ENCODE peak calls at places on chromosomes 6 and 20, in five cellular contexts. H, C, U, T and B are unnamed samples.

GRCh38 chr6:5995705-5996686 is 10.7 kb downstream of the NRN1 start:
- DNase-seq in H (peak), C (no peak), U (peak), T (peak), B (peak)

GRCh38 chr6:154605207-154605877 is 94.9 kb upstream of the CNKSR3 start:
- DNase-seq in H (no peak), C (no peak), U (peak), T (peak), B (no peak)

GRCh38 chr20:46564241-46564957 is 13.9 kb upstream of the OCSTAMP start:
- DNase-seq in H (no peak), C (no peak), U (no peak), T (no peak), B (peak)

GRCh38 chr6:90135672-90136071 is 161.0 kb downstream of the BACH2 start:
- DNase-seq in H (peak), C (no peak), U (no peak), T (peak), B (peak)

GRCh38 chr6:42928748-42929087 is 562 bp upstream of the CNPY3 start:
- DNase-seq in H (no peak), C (no peak), U (no peak), T (no peak), B (no peak)

GRCh38 chr6:11042750-11043551 is 1.2 kb downstream of the ELOVL2 start:
- DNase-seq in H (peak), C (no peak), U (peak), T (peak), B (peak)

GRCh38 chr6:17218023-17218748 is 63.0 kb upstream of the RBM24 start:
- DNase-seq in H (no peak), C (no peak), U (no peak), T (no peak), B (no peak)

GRCh38 chr6:146009338-146009737 is 19.5 kb upstream of the GRM1 start:
- DNase-seq in H (no peak), C (no peak), U (no peak), T (no peak), B (no peak)

GRCh38 chr6:43040542-43041257 is 13.0 kb downstream of the CUL7 start:
- DNase-seq in H (no peak), C (no peak), U (no peak), T (no peak), B (no peak)

GRCh38 chr6:110529907-110530306 is 53.5 kb upstream of the SLC22A16 start:
- DNase-seq in H (peak), C (no peak), U (no peak), T (no peak), B (no peak)

GRCh38 chr6:113856571-113857564 is at the start of gene MARCKS:
- DNase-seq in H (peak), C (no peak), U (peak), T (peak), B (peak)

GRCh38 chr6:151071295-151071694 is 168.5 kb upstream of the AKAP12 start:
- DNase-seq in H (peak), C (no peak), U (no peak), T (peak), B (no peak)

GRCh38 chr6:169962604-169963469 is 211.4 kb downstream of the ERMARD start:
- DNase-seq in H (no peak), C (no peak), U (no peak), T (no peak), B (no peak)

GRCh38 chr6:108771421-108771820 is 76.8 kb upstream of the ARMC2 start:
- DNase-seq in H (peak), C (no peak), U (no peak), T (no peak), B (no peak)

GRCh38 chr6:34067814-34068213 is 78.1 kb downstream of the GRM4 start:
- DNase-seq in H (no peak), C (no peak), U (peak), T (no peak), B (peak)

GRCh38 chr6:72374864-72375263 is 247.0 kb upstream of the KCNQ5 start:
- DNase-seq in H (no peak), C (no peak), U (no peak), T (no peak), B (no peak)

GRCh38 chr6:41028618-41029486 is 10.2 kb downstream of the UNC5CL start:
- DNase-seq in H (no peak), C (no peak), U (no peak), T (peak), B (no peak)

GRCh38 chr6:114304304-114304887 is 38.4 kb downstream of the HS3ST5 start:
- DNase-seq in H (peak), C (no peak), U (peak), T (peak), B (peak)

GRCh38 chr6:56671651-56672461 is 29.2 kb upstream of the DST start:
- DNase-seq in H (no peak), C (no peak), U (peak), T (peak), B (no peak)

GRCh38 chr6:7953753-7954152 is 43.2 kb upstream of the TXNDC5 start:
- DNase-seq in H (no peak), C (no peak), U (no peak), T (no peak), B (no peak)

GRCh38 chr6:34161857-34162515 is 16.1 kb upstream of the GRM4 start:
- DNase-seq in H (no peak), C (no peak), U (no peak), T (no peak), B (no peak)

GRCh38 chr6:158266131-158266530 is 46.1 kb upstream of the TULP4 start:
- DNase-seq in H (no peak), C (no peak), U (no peak), T (no peak), B (peak)

GRCh38 chr6:93351222-93351621 is 68.1 kb downstream of the EPHA7 start:
- DNase-seq in H (no peak), C (no peak), U (peak), T (no peak), B (no peak)

GRCh38 chr6:89440200-89440599 is 7.2 kb downstream of the ANKRD6 start:
- DNase-seq in H (no peak), C (no peak), U (no peak), T (no peak), B (no peak)

GRCh38 chr6:129686941-129687627 is 22.9 kb downstream of the ARHGAP18 start:
- DNase-seq in H (peak), C (no peak), U (no peak), T (peak), B (peak)

GRCh38 chr6:51963980-51964379 is 123.4 kb downstream of the PKHD1 start:
- DNase-seq in H (no peak), C (no peak), U (no peak), T (no peak), B (no peak)

GRCh38 chr20:24978493-24978892 is 14.1 kb downstream of the APMAP start:
- DNase-seq in H (no peak), C (no peak), U (no peak), T (no peak), B (no peak)

GRCh38 chr6:168525926-168526630 is 85.1 kb downstream of the SMOC2 start:
- DNase-seq in H (no peak), C (no peak), U (no peak), T (no peak), B (no peak)

GRCh38 chr20:472889-473292 is 10.6 kb upstream of the TBC1D20 start:
- DNase-seq in H (no peak), C (no peak), U (no peak), T (no peak), B (no peak)

GRCh38 chr6:131460603-131460995 is 112.4 kb upstream of the ARG1 start:
- DNase-seq in H (no peak), C (no peak), U (peak), T (peak), B (no peak)

GRCh38 chr20:43046946-43047345 is 142.8 kb downstream of the PTPRT start:
- DNase-seq in H (no peak), C (no peak), U (no peak), T (no peak), B (no peak)

GRCh38 chr20:35776513-35777101 is 4.8 kb downstream of the PHF20 start:
- DNase-seq in H (peak), C (no peak), U (peak), T (peak), B (peak)

GRCh38 chr6:134240664-134241431 is 77.1 kb downstream of the SGK1 start:
- DNase-seq in H (no peak), C (peak), U (no peak), T (no peak), B (peak)

GRCh38 chr20:6731951-6732580 is 35.4 kb upstream of the BMP2 start:
- DNase-seq in H (no peak), C (no peak), U (no peak), T (no peak), B (no peak)

GRCh38 chr20:37479275-37479674 is 41.8 kb upstream of the NNAT start:
- DNase-seq in H (no peak), C (no peak), U (no peak), T (no peak), B (no peak)
- H3K4me3 ChIP-seq in H (no peak), C (no peak), U (no peak), T (no peak), B (no peak)

GRCh38 chr20:49028684-49029083 is 17.4 kb upstream of the CSE1L start:
- DNase-seq in H (peak), C (no peak), U (peak), T (no peak), B (peak)
- TF ChIP-seq CTCF in H (peak), C (peak), U (peak), T (peak), B (peak)

DNA sequence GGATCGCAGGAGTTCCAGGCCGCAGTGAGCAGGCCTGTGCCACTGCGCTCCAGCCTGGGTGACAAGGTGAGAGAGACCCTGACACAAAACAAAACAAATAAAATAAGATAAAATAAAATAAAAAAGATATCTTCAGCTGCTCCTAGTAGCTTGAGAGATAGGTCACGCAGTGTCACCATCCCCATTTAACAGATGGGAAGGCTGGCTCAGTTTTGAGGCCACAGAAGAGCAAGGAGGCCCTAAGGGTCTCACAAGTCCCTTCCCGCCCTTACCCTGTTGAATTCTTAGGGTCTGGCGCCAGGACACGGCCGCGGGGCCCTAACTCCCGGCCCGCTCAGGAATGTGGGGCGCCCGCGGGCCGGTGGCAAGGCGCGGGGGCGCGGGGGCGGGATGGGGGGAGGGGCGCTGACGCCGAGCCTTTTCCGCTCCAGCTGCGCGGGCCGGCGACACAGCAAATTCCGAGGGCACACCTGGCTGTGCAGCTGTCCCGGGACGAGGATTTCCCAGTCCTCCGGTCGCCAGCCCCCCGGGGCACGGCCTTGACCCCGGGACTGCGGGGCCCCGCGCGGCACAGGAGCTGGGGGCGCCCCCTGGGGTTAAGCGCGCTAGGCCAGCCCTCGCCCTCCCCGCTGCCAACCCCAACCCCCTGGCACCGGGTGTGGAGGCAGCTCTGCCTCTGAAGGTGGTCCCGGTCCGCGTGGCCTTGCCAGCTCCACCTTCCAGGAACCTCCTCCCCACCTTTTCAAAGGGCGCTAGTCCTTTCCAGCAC is 10.3 kb upstream of the R3HDML start:
- DNase-seq in H (no peak), C (no peak), U (no peak), T (no peak), B (no peak)
- H3K4me3 ChIP-seq in H (peak), C (no peak), U (peak), T (no peak), B (no peak)

DNA sequence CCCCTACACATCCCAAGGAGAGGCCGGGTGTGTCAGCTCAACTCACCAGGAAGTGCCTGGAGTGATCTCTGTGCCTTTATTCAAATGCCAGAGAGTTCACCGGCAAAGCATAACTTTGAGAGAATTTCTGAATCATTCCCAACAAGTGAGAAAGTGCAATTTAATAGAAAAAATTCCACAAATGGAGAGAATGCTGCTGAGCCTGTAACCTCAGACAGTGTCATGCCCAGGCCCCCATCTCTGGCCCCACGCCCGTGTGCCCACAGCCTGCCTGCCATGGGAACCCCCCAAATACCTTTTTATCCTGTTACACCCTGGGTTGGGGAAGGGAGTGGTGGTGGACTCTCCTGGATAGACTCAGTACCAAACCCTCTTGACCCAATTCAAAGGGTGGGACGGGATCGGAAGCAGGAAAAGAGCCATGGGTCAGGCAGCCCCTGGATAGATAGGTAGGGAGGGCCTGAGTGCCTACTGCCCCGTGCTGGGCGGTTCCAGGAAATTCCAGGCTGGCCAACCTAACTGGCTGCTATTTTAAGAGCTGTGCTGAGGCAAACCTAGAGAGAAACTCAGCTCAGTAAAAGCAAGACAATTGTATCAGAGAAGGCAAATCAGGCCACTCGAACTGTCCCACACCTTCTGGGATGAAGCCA is 179.0 kb upstream of the FOXA2 start:
- DNase-seq in H (peak), C (no peak), U (no peak), T (peak), B (peak)
- TF ChIP-seq CTCF in H (no peak), C (no peak), U (no peak), T (no peak), B (no peak)

GRCh38 chr20:20364016-20364746 is 3.7 kb upstream of the INSM1 start:
- DNase-seq in H (no peak), C (no peak), U (peak), T (no peak), B (no peak)

GRCh38 chr20:20363449-20364015 is 4.4 kb upstream of the INSM1 start:
- DNase-seq in H (no peak), C (no peak), U (no peak), T (no peak), B (no peak)

GRCh38 chr20:20366551-20366895 is 1.4 kb upstream of the INSM1 start:
- DNase-seq in H (no peak), C (no peak), U (no peak), T (no peak), B (no peak)

GRCh38 chr20:20365593-20365992 is 2.3 kb upstream of the INSM1 start:
- DNase-seq in H (no peak), C (no peak), U (no peak), T (no peak), B (no peak)

DNA sequence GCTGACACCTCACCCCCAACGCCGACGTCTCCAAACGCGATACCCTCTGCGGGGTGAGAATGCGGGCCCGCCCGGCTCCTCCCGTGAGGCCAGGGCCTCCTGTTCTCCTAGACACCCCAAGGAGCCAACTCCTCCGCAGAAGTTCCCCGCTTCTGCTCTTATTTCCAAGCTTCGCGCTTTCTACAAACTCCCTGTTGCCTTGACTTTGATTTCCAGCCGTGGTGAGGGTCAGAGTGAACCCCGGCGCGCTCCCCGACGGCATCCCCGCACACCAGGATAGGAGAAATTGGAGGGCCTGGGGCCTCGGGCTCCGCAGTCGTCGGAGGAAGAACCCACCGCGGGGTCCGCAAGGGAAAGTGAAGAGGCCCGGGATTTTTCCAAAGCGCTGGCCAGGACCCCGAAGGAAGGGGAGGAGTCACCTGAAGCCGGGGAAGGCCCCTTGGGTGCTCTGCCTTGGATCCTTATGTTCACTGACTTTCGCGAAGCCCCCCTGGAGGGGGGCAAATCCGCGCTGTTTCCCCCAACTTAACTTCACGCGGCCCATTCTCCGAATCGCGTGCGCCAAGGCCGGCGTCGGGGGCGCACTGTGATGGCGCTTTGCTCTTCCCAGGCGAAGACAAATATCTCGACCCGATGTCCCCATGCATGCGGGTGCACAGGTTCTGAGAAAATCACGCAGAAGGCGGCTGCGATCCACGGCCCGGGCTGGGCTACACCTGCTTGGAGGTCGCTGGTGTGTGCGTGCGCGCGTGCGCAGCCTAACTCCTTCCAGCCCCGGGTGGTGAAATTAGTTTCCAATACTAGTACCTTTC is 3.0 kb upstream of the INSM1 start:
- DNase-seq in H (no peak), C (no peak), U (no peak), T (no peak), B (no peak)
- H3K4me3 ChIP-seq in H (no peak), C (no peak), U (no peak), T (no peak), B (no peak)

DNA sequence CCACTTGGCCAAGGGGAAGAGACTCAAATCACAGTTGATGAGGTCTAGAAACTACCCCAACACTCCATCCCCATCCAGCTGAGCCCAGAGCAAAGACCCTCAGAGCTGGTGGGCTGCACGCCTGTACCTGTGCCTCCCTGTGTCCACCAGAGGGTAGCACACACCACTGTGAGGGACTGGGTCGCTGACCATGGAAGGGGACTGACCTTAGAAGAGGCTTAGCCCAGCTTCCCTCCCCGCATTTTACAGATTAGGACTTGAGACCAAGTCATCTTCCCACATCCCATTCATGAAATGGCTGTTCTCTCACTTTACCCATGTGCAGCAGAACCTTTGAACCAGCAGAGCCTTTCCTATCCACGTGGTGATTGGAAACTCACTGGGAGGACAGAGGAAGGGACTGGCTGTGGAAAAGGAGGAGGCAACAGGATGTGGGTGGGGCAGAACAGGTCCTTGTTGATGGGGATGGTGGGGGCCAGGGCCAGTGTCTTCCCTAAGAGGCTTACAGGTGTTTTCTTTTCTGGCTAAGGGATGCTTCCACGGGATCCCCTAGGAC is 44.3 kb downstream of the CPXM1 start:
- DNase-seq in H (peak), C (no peak), U (no peak), T (peak), B (peak)
- TF ChIP-seq CTCF in H (peak), C (no peak), U (peak), T (peak), B (peak)

GRCh38 chr6:149717588-149718458 is at the start of gene LATS1:
- DNase-seq in H (peak), C (peak), U (peak), T (peak), B (peak)

GRCh38 chr6:149716584-149716983 is 1.3 kb downstream of the LATS1 start:
- DNase-seq in H (no peak), C (no peak), U (no peak), T (no peak), B (peak)

GRCh38 chr6:149717255-149717587 is 680 bp downstream of the LATS1 start:
- DNase-seq in H (no peak), C (no peak), U (no peak), T (no peak), B (no peak)

GRCh38 chr6:149714442-149714841 is 3.5 kb downstream of the LATS1 start:
- DNase-seq in H (no peak), C (no peak), U (no peak), T (no peak), B (no peak)

DNA sequence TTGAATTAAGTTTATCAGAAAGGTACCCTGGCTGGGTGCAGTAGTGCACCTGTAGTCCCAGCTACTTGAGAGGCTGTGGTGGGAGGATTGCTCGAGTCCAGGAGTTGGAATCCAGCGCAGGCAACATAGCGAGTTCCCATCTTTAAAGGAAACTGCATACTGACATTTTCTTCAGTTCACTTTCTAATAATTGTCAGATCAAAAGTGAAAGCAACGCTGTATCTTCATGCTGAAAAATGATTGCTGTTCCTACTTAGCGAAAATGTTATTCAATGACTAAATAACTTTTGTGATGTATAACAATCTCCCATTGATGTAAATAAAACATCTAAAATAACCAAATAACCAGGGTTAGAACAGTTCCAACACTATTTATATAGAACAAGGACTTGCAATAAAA is 1.7 kb downstream of the LATS1 start:
- DNase-seq in H (no peak), C (no peak), U (no peak), T (no peak), B (no peak)
- H3K4me3 ChIP-seq in H (peak), C (peak), U (peak), T (peak), B (peak)

DNA sequence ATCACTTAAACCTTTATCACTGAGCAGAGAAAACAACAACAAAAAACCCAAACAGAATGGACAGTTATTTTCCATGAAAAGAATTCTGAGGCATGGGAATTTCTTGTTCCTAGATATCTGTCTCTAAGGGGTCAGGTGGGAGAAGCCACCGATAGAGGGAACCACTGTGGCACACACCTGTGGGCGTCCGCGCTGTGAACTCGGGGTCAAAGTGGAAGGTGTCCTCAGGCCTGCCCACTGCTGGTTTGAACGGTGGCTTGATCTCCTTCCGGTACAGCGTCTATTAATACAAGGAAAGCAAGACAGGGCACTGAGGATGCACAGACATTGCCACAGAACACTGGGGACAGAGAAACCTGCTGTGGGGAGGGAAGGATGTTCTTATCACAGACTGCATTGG is 76.5 kb upstream of the MPC1 start:
- DNase-seq in H (no peak), C (no peak), U (no peak), T (no peak), B (no peak)
- TF ChIP-seq CTCF in H (no peak), C (no peak), U (no peak), T (no peak), B (no peak)